ENCODE peak calls at places on chromosomes 4 and X, in nine cellular contexts. A is HCT116, V is uterus, J is stomach, K is heart left ventricle, R is mucosa of descending colon, D is neural progenitor cell, M is cardiac muscle cell, S is osteoblast. L is an unnamed sample.

GRCh38 chr4:3774253-3774883 is 8.2 kb downstream of the ADRA2C start:
- DNase-seq in V (no peak), R (no peak), S (no peak), D (no peak), K (no peak), J (no peak), A (no peak), M (no peak), L (no peak)

GRCh38 chr4:38125816-38126215 is 165.6 kb downstream of the PTTG2 start:
- DNase-seq in R (no peak), J (no peak), K (no peak), S (no peak), A (no peak), M (no peak), V (no peak), D (no peak), L (no peak)

GRCh38 chrX:137031517-137032377 is 2.0 kb downstream of the GPR101 start:
- DNase-seq in R (no peak), D (peak; percentile 68), A (no peak), S (peak; percentile 87), V (no peak), M (peak; percentile 49), K (no peak), J (no peak), L (peak; percentile 13)

GRCh38 chr4:53614616-53615015 is 23.3 kb upstream of the LNX1 start:
- DNase-seq in A (no peak), K (no peak), S (no peak), M (no peak), D (peak; percentile 25), V (no peak), J (peak; percentile 38), R (no peak), L (no peak)

GRCh38 chr4:1871471-1872021 is 353 bp downstream of the NSD2 start:
- DNase-seq in R (peak; percentile 75), D (no peak), S (peak; percentile 93), A (no peak), K (peak; percentile 73), V (peak; percentile 23), J (no peak), M (peak; percentile 20), L (no peak)

GRCh38 chr4:131526686-131527085 is 1622.4 kb upstream of the PCDH10 start:
- DNase-seq in D (no peak), A (no peak), V (no peak), K (no peak), J (no peak), M (no peak), S (no peak), R (no peak), L (no peak)

GRCh38 chrX:117327306-117327705 is 789.3 kb downstream of the KLHL13 start:
- DNase-seq in M (no peak), V (no peak), J (no peak), K (no peak), S (no peak), D (no peak), A (no peak), R (no peak), L (no peak)

GRCh38 chrX:81263067-81263466 is 61.2 kb downstream of the SH3BGRL start:
- DNase-seq in K (no peak), D (peak; percentile 31), M (no peak), V (no peak), S (no peak), A (no peak), R (no peak), J (no peak), L (no peak)

GRCh38 chrX:43971966-43972961 is 926 bp downstream of the NDP start:
- DNase-seq in S (no peak), V (no peak), M (no peak), R (no peak), K (no peak), J (no peak), D (no peak), A (no peak), L (peak; percentile 16)

GRCh38 chrX:124212622-124213021 is 119.8 kb upstream of the TEX13D start:
- DNase-seq in V (no peak), R (no peak), M (no peak), A (no peak), J (no peak), K (no peak), S (no peak), D (no peak), L (no peak)

GRCh38 chr4:180926277-180926676 is 1316.9 kb upstream of the TENM3 start:
- DNase-seq in A (no peak), M (no peak), S (no peak), J (no peak), D (no peak), V (no peak), K (no peak), R (no peak), L (no peak)

GRCh38 chr4:180923476-180923875 is 1319.7 kb upstream of the TENM3 start:
- DNase-seq in K (no peak), J (no peak), A (no peak), D (no peak), M (no peak), V (no peak), S (peak; percentile 47), R (no peak), L (no peak)

DNA sequence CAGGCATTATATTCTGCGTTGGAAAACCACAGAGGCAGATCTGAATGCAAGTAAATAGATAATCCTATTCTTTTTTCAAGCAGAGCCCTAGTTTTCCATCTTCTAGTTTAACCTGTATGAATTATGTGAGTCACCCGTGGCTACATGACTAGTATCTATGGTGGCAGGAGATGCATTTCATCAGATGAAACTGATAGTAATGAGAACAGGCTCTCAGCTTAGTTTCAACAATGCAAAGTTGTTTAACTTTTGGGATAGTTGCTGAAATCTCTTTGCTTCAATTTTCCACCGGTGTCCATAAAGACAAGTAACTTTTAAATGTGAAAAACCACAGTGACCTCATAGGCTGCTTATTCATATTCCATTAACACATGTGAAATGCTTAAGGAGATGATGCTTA is 1317.4 kb upstream of the TENM3 start:
- DNase-seq in A (no peak), S (no peak), J (no peak), D (no peak), K (no peak), V (no peak), R (no peak), M (no peak), L (no peak)
- H3K4me1 ChIP-seq in A (no peaks in the 10 kb centered on the region), S (no peaks in the 10 kb centered on the region), J (no peaks in the 10 kb centered on the region), D (no peaks in the 10 kb centered on the region), K (no peaks in the 10 kb centered on the region), V (no peaks in the 10 kb centered on the region), R (no peaks in the 10 kb centered on the region), M (no peaks in the 10 kb centered on the region), L (no peaks in the 10 kb centered on the region)

DNA sequence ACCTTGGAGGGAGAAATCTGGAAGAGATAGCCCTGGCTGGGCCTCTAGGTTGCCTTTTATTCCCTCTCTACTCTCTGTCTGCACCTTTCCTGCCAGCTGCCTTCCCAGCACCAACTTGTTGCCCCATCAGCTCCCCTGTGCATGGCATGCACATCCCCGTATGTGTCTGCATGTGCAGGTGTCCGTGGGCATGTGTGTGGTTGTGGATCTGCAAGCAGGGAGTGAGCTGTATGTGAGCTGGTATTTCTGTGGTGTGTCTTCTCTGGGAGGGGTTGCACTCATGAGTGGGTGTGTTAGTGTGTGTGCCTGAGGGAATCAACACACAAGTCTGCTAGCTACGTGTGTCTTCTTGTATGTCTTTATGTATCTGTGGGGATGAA is 9.9 kb downstream of the L1CAM start:
- DNase-seq in V (no peak), A (no peak), S (peak; percentile 81), R (no peak), M (no peak), J (no peak), D (no peak), K (no peak), L (no peak)
- H3K4me3 ChIP-seq in V (no peak overlapping the region), A (no peak overlapping the region), S (no peak overlapping the region), R (no peak overlapping the region), M (no peak overlapping the region), J (no peak overlapping the region), D (peak overlapping the region; percentile 28), K (no peak overlapping the region), L (no peak overlapping the region)

DNA sequence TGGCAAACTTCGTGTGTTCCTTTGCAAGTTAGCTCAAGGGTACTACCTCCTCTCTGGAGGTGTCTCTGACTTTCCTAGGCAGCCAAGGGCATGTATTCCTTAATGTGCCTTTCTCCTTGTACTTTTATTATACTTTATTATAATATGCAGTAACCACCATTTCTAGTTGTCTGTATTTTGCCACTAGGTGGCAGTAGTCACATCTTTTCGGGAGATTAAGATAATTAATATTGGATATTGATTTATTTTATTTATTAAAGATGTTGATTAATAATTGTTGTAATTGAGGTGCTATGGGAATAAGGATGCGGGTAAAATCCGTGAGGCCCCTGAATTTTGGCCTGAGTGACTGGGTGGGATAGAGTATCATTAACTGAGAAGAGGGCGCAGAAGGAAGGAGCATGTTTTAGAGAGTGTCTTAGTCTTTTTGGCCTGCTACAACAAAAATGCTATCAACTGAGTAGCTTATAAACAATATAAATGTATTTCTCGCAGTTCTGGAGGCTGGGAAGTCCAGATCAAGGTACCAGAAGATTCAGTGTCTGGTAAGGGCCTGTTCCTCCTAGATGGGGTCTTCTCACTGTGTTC is 153.3 kb downstream of the TMEM164 start:
- DNase-seq in M (no peak), A (no peak), K (no peak), D (no peak), S (no peak), R (no peak), V (no peak), J (no peak), L (no peak)
- TF ChIP-seq CTCF in M (peak; percentile 33), A (peak; percentile 44), K (peak; percentile 53), D (peak; percentile 53), S (peak; percentile 67), R (peak; percentile 10), V (peak; percentile 10), J (peak; percentile 61), L (peak; percentile 31)

GRCh38 chr4:85556293-85556692 is 81.3 kb downstream of the ARHGAP24 start:
- DNase-seq in D (no peak), A (no peak), S (no peak), K (no peak), J (no peak), R (no peak), V (no peak), M (no peak), L (no peak)

GRCh38 chr4:85555210-85555609 is 80.3 kb downstream of the ARHGAP24 start:
- DNase-seq in R (no peak), A (no peak), K (no peak), D (no peak), J (no peak), S (no peak), V (no peak), M (no peak), L (no peak)

DNA sequence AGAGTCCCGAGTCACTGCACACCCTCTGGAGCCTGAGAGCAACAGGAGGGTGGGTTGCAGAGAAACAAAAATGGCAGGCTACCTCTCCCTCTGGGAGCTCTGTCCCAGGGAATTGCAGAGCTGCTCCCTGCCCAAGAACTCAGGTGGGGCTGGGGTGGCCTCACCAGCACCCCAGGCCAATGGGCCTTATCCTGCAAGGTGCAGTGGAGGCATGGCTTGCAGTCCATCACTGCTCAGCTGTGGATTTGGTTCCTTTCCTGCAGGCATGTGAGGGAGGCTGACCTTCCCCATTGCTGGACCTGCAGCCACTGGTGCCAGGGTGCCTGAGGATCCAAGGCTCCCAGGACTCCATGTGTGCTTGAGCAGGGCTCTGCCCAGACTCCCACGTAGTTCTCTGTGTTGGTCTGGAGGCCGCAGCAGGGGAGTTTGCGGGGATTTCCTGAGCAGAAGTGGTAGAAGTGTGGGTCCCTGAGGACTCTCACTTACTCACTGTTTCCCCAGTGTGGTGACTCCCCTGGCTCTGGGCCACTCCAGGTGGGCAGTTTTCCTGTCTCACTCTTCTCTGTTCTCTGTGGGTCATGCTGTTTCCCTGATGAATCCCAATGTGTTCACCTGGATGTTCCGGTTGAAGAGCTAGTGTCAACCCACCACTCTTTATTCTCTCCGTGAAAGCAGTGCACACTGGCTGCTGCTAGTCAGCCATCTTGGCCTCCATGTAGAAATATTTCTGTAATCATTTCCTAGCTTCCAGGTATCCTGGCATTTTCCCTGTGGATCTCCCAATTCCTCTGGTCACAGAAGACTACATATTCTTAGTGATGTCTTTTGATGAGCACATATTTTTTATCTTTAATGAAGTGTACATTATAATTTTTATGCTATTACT is 82.3 kb downstream of the ARHGAP24 start:
- DNase-seq in R (peak; percentile 49), J (no peak), V (no peak), D (no peak), M (no peak), A (no peak), S (no peak), K (no peak), L (no peak)
- H3K4me1 ChIP-seq in R (no peaks in the 10 kb centered on the region), J (no peaks in the 10 kb centered on the region), V (no peaks in the 10 kb centered on the region), D (no peaks in the 10 kb centered on the region), M (no peaks in the 10 kb centered on the region), A (no peaks in the 10 kb centered on the region), S (no peaks in the 10 kb centered on the region), K (peaks cover 9% of the 10 kb centered on the region), L (no peaks in the 10 kb centered on the region)

L was measured in body of pancreas.